ENCODE peak calls at places on chromosomes 11 and 22, in seven cellular contexts. K is mammary epithelial cell; O is AG09309; D is activated T-cell treated with anti-CD3 and anti-CD28 coated beads, Interleukin-2, amount 50 U/mL, for 24 hours; H is fibroblast of lung; E is left ventricle myocardium inferior; T is NCI-H1092 treated with DMSO at 0.1 percent for 48 hours. I is an unnamed sample.

GRCh38 chr22:44023404-44024287 is 456 bp upstream of the PARVB start:
- DNase-seq in K (peak; percentile 11), O (no peak), D (peak; percentile 73), H (peak; percentile 40), E (peak; percentile 76), T (no peak), I (peak; percentile 57)

GRCh38 chr11:103927535-103927934 is 108.9 kb upstream of the DDI1 start:
- DNase-seq in K (peak; percentile 15), O (no peak), D (no peak), H (no peak), E (no peak), T (no peak), I (no peak)

GRCh38 chr11:60905047-60905446 is 1.3 kb downstream of the PRPF19 start:
- DNase-seq in K (no peak), O (no peak), D (no peak), H (no peak), E (no peak), T (no peak), I (no peak)

GRCh38 chr22:27996981-27997380 is 77.9 kb upstream of the PITPNB start:
- DNase-seq in K (no peak), O (no peak), D (no peak), H (no peak), E (peak; percentile 9), T (no peak), I (no peak)

GRCh38 chr11:1049911-1050580 is 13.5 kb upstream of the MUC6 start:
- DNase-seq in K (no peak), O (no peak), D (peak; percentile 25), H (no peak), E (no peak), T (no peak), I (no peak)

GRCh38 chr22:45310331-45311032 is 748 bp downstream of the FAM118A start:
- DNase-seq in K (no peak), O (no peak), D (peak; percentile 57), H (no peak), E (no peak), T (no peak), I (no peak)

GRCh38 chr11:69075421-69076128 is 26.8 kb downstream of the TPCN2 start:
- DNase-seq in K (peak; percentile 99), O (peak; percentile 95), D (no peak), H (peak; percentile 100), E (peak; percentile 79), T (no peak), I (peak; percentile 99)

GRCh38 chr11:94728541-94728940 is 39.6 kb upstream of the AMOTL1 start:
- DNase-seq in K (peak; percentile 59), O (peak; percentile 59), D (no peak), H (peak; percentile 85), E (no peak), T (no peak), I (peak; percentile 8)

GRCh38 chr11:92128026-92128425 is 96.6 kb upstream of the FAT3 start:
- DNase-seq in K (no peak), O (no peak), D (no peak), H (no peak), E (no peak), T (no peak), I (no peak)

I was measured in myocyte.